ENCODE peak calls at places on chromosome 22, in ten cellular contexts. L, M, Y, J, C, F, N, A, E and X are unnamed samples.

GRCh38 chr22:40593460-40594273 is 42.9 kb downstream of the MRTFA start:
- DNase-seq in Y (no peak), A (no peak), C (no peak), F (no peak), M (no peak), E (no peak), L (no peak), J (no peak), N (no peak), X (no peak)

GRCh38 chr22:30643055-30643875 is 7.7 kb downstream of the SLC35E4 start:
- DNase-seq in J (peak), A (no peak), E (peak), N (no peak), L (no peak), F (no peak), C (no peak), Y (no peak), M (no peak), X (no peak)

GRCh38 chr22:21650823-21651520 is 8.9 kb downstream of the SDF2L1 start:
- DNase-seq in C (peak), Y (no peak), J (no peak), M (no peak), E (no peak), F (no peak), L (no peak), N (no peak), A (peak), X (no peak)

GRCh38 chr22:27397948-27398330 is 403.6 kb downstream of the MN1 start:
- DNase-seq in L (no peak), Y (peak), N (no peak), M (peak), J (peak), F (no peak), E (peak), A (no peak), C (no peak), X (peak)

GRCh38 chr22:49906799-49907290 is 11.4 kb downstream of the ALG12 start:
- DNase-seq in E (peak), F (no peak), A (no peak), J (no peak), Y (no peak), L (no peak), M (no peak), C (no peak), N (no peak), X (no peak)

GRCh38 chr22:48142388-48142787 is 1379.9 kb downstream of the TBC1D22A start:
- DNase-seq in C (no peak), F (no peak), E (no peak), M (no peak), A (no peak), L (no peak), N (no peak), Y (no peak), J (no peak), X (no peak)

GRCh38 chr22:45917146-45917545 is 59.8 kb downstream of the WNT7B start:
- DNase-seq in Y (no peak), J (no peak), L (no peak), F (no peak), A (no peak), M (no peak), N (no peak), E (no peak), C (no peak), X (no peak)

GRCh38 chr22:23837911-23838685 is 708 bp downstream of the DERL3 start:
- DNase-seq in N (no peak), C (no peak), Y (no peak), M (no peak), J (no peak), F (no peak), L (no peak), E (peak), A (no peak), X (no peak)

GRCh38 chr22:29842740-29843139 is 4.7 kb upstream of the ASCC2 start:
- DNase-seq in C (no peak), L (no peak), A (peak), F (no peak), J (no peak), E (no peak), N (peak), Y (peak), M (peak), X (peak)

GRCh38 chr22:46830841-46831240 is 68.4 kb downstream of the TBC1D22A start:
- DNase-seq in M (no peak), A (no peak), F (no peak), E (no peak), N (peak), Y (no peak), J (no peak), C (no peak), L (no peak), X (no peak)

GRCh38 chr22:17562906-17563870 is at the start of gene SLC25A18:
- DNase-seq in L (no peak), N (no peak), F (no peak), M (peak), Y (peak), J (peak), E (peak), C (peak), A (no peak), X (peak)

GRCh38 chr22:45616432-45616831 is 55.2 kb upstream of the ATXN10 start:
- DNase-seq in L (no peak), F (no peak), Y (no peak), M (no peak), C (no peak), J (no peak), N (no peak), A (no peak), E (no peak), X (no peak)

GRCh38 chr22:17875156-17875555 is 100.9 kb upstream of the BID start:
- DNase-seq in F (no peak), M (no peak), E (no peak), L (no peak), J (no peak), Y (no peak), A (no peak), C (no peak), N (no peak), X (no peak)

GRCh38 chr22:21837184-21837979 is 30.1 kb downstream of the MAPK1 start:
- DNase-seq in A (peak), N (peak), Y (peak), L (no peak), C (no peak), J (no peak), M (peak), E (no peak), F (no peak), X (peak)

GRCh38 chr22:38570841-38571364 is 920 bp upstream of the DMC1 start:
- DNase-seq in E (peak), M (peak), F (no peak), A (peak), N (peak), C (peak), L (no peak), Y (no peak), J (peak), X (peak)

GRCh38 chr22:26276530-26277200 is 107.4 kb downstream of the SEZ6L start:
- DNase-seq in Y (no peak), L (no peak), F (no peak), M (no peak), C (peak), N (no peak), J (no peak), A (no peak), E (no peak), X (no peak)

GRCh38 chr22:41367680-41368542 is 13.8 kb upstream of the TEF start:
- DNase-seq in C (peak), L (no peak), E (peak), A (peak), Y (peak), M (peak), F (no peak), J (peak), N (peak), X (peak)

GRCh38 chr22:31079095-31079642 is 1.9 kb upstream of the SMTN start:
- DNase-seq in J (no peak), E (no peak), A (no peak), Y (no peak), F (no peak), C (no peak), L (no peak), M (no peak), N (no peak), X (no peak)

GRCh38 chr22:35940166-35940565 is 88.5 kb downstream of the RBFOX2 start:
- DNase-seq in E (no peak), Y (no peak), L (no peak), A (no peak), C (no peak), M (no peak), F (no peak), J (no peak), N (no peak), X (no peak)

DNA sequence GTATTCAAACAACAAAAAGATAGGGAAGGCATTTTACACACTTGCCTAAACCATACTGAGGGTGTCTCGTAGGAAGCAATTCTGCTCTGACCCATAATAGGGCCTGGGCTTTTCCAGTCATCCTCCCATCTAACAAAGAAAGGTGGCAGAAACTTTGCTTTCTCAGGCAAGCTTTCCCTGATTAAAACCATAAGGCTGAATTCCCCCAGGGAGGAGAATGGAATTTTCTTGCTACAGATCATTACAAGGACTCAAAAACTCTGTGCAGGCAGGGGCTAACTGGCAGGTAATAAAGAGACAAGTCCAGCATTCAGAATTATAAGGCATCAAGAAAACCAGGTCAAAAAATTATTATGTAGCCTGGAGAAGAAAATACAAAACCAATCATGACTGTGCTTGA is 90.4 kb downstream of the RBFOX2 start:
- DNase-seq in J (no peak), A (no peak), N (no peak), C (no peak), E (no peak), L (no peak), Y (no peak), F (no peak), M (no peak), X (no peak)
- TF ChIP-seq CTCF in J (no peak), A (no peak), N (no peak), C (no peak), E (no peak), L (no peak), Y (no peak), F (no peak), M (no peak), X (no peak)

GRCh38 chr22:35835267-35835997 is 117.8 kb downstream of the APOL5 start:
- DNase-seq in E (no peak), J (no peak), N (peak), M (peak), C (no peak), Y (peak), A (no peak), F (no peak), L (no peak), X (peak)

GRCh38 chr22:35838849-35839646 is 121.4 kb downstream of the APOL5 start:
- DNase-seq in J (no peak), C (peak), F (no peak), N (peak), Y (peak), E (no peak), M (peak), A (peak), L (peak), X (peak)

GRCh38 chr22:35835998-35836691 is 118.5 kb downstream of the APOL5 start:
- DNase-seq in L (no peak), N (peak), F (no peak), J (peak), Y (peak), A (peak), E (no peak), C (no peak), M (peak), X (peak)

GRCh38 chr22:35839811-35840739 is 122.4 kb downstream of the APOL5 start:
- DNase-seq in L (peak), C (peak), N (peak), A (peak), M (peak), Y (peak), E (peak), F (peak), J (peak), X (peak)

DNA sequence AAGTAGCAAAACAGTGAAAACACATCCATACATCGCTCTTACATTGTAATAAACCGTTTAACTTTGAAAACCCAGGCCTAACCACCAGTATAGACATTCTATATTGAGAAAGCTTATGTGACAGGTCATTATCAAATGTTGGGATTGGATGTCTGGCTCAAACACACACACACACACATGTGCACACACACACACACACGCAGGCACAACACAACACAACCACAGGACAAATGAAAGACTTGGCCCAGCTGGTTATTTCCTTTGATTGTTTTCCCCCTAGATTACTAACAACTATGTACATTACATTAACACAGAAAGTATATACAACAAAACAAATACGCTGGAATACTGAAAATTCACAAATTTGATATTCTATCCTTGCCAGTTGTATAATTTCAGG is 119.7 kb downstream of the APOL5 start:
- DNase-seq in N (no peak), L (no peak), C (no peak), M (peak), E (no peak), F (no peak), J (no peak), A (no peak), Y (no peak), X (no peak)
- H3K4me3 ChIP-seq in N (peak), L (no peak), C (no peak), M (peak), E (no peak), F (no peak), J (no peak), A (peak), Y (peak), X (peak)

DNA sequence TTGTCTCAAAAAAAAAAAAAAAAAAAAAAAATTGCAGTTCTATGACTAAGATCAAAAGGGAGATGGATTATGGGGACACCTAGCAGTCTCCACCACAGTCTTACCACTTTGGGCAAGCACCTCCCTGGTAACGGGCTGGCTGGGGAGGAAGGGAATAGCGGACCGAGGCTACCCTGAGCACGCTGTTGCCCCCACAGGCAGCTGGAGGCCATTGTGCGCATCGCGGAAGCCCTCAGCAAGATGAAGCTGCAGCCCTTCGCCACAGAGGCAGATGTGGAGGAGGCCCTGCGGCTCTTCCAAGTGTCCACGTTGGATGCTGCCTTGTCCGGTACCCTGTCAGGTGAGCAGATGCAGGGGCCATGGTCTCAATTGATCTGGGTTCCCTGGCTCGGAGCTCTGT is 21.2 kb downstream of the MCM5 start:
- DNase-seq in E (peak), M (no peak), C (no peak), J (no peak), L (no peak), Y (no peak), F (no peak), A (no peak), N (no peak), X (no peak)
- TF ChIP-seq CTCF in E (no peak), M (no peak), C (peak), J (no peak), L (no peak), Y (no peak), F (no peak), A (no peak), N (no peak), X (no peak)

GRCh38 chr22:20115691-20116375 is at the start of gene RANBP1:
- DNase-seq in J (peak), E (peak), L (no peak), N (no peak), F (no peak), Y (no peak), C (no peak), A (no peak), M (no peak), X (no peak)
- H3K4me3 ChIP-seq in J (peak), E (peak), L (peak), N (peak), F (peak), Y (peak), C (peak), A (peak), M (peak), X (peak)

DNA sequence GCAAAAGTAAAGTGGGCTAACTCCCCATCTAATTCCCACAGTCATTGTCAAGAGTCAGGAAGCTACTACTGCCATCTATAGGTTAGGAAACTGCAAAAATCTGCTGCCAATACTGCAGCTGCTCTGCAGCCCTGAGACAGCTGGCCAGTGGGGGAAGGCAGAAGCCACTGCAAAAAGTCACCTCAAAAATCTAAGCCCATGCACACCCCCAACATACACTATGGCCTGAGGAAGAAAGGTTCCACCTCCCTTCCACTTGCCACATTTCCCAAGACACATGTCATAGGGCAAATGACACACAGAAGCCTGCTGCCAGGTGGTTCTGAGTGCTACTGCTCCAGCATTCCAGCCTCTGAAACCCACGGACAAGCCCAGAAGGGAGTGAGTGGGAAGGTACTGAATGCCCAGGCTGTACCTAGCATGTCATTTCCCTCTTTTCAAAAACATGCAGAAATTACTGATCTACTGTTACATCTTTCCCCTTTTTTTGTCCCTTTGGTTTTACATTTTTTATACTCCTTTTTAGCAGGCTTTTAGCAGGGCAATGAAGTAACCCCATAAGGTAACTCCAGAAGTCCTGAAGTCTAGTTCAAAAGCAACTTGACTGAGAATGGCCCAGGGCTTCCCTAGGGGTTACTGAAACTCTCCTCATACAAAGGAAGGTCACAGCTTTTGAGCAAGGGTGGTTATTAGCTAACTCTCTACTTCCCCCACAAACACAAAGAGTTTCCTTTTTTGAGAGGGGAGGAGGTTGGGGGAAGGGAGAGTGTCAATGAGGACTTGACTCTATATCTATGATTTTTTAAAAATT is 36.8 kb downstream of the DGCR2 start:
- DNase-seq in C (no peak), Y (peak), N (peak), E (no peak), F (no peak), M (peak), A (peak), J (no peak), L (no peak), X (peak)
- TF ChIP-seq CTCF in C (peak), Y (peak), N (peak), E (no peak), F (no peak), M (peak), A (peak), J (peak), L (no peak), X (peak)